ENCODE peak calls at places on chromosome 16, in four cellular contexts. One of them, this sample, is unnamed. For H4K20me1, the result is how much of the 10 kb centered on the place peaks cover.

GRCh38 chr16:9124908-9125584 is 33.6 kb downstream of the HAPSTR1 start:
- DNase-seq in GM12878: no peak
- DNase-seq in H1: peak
- DNase-seq in K562: no peak
- DNase-seq in this sample: no peak

GRCh38 chr16:62033065-62033464 is 3.2 kb downstream of the CDH8 start:
- DNase-seq in GM12878: no peak
- DNase-seq in H1: no peak
- DNase-seq in K562: no peak
- DNase-seq in this sample: no peak

GRCh38 chr16:30839523-30840227 is 52.7 kb upstream of the ZNF629 start:
- DNase-seq in H1: no peak
- DNase-seq in K562: no peak
- DNase-seq in GM12878: no peak
- DNase-seq in this sample: no peak

GRCh38 chr16:65817066-65817465 is 549.4 kb upstream of the CDH5 start:
- DNase-seq in H1: no peak
- DNase-seq in K562: no peak
- DNase-seq in GM12878: no peak
- DNase-seq in this sample: no peak

GRCh38 chr16:87067890-87068289 is 249.3 kb downstream of the C16orf95 start:
- DNase-seq in GM12878: no peak
- DNase-seq in H1: no peak
- DNase-seq in K562: no peak
- DNase-seq in this sample: no peak

GRCh38 chr16:57999971-58000705 is at the start of gene ZNF319:
- DNase-seq in H1: peak
- DNase-seq in K562: peak
- DNase-seq in GM12878: no peak
- DNase-seq in this sample: no peak

GRCh38 chr16:56549744-56550385 is 15.0 kb upstream of the MT4 start:
- DNase-seq in H1: no peak
- DNase-seq in K562: no peak
- DNase-seq in GM12878: no peak
- DNase-seq in this sample: no peak

GRCh38 chr16:72111653-72112451 is 18.2 kb downstream of the DHX38 start:
- DNase-seq in GM12878: no peak
- DNase-seq in K562: peak
- DNase-seq in H1: no peak
- DNase-seq in this sample: no peak

DNA sequence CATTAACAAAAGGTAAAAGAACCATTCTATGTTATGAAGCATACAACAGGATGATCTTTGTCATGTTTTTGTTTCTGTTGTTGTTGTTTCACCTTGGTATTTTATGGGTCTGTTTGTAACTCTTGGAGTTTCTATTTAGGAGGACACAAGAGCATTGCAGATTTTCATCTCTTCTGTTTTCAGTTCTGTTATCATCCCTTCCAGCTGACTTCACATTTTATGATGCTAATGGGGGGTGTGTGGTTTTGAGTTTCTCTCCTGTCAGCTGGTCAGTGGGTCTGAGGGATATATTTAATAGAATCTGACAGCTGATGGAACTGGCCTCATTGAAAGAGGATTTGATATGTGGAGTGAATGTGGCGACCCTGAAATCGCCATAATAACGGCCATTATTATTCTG is 128.2 kb downstream of the SALL1 start:
- DNase-seq in K562: no peak
- DNase-seq in H1: no peak
- DNase-seq in GM12878: no peak
- DNase-seq in this sample: no peak
- TF ChIP-seq POLR2A in K562: no peak
- TF ChIP-seq POLR2A in H1: no peak
- TF ChIP-seq POLR2A in GM12878: no peak
- TF ChIP-seq POLR2A in this sample: no peak

DNA sequence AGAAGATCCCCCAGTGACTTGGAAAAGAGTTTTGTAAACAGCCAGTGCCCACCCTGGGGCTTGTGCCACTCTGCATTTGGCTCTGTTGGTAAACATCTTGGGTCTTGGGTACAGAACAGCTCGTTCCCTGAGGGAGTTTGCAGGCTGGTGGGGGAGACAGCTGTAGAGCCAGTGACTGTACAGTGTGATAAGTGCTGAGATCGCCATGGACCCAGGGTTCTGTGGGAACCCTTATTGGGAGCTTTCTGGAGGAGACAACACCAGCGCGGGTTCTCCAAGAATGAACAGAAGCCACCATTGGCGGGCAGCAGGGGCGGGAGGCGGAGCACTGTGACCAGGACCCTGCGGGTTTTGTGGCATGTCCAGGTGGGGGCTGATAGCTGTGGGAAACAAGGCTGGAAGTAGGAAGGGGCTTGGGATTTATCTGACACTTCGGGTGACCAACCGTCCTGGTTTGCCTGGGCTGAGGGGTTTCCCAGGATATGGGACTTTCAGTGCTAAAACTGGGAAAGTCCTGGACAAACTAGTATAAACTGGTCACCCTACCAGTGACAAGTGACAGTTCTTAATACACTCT is 2.9 kb downstream of the CLEC16A start:
- DNase-seq in K562: no peak
- DNase-seq in GM12878: no peak
- DNase-seq in H1: no peak
- DNase-seq in this sample: no peak
- H4K20me1 ChIP-seq in K562: under half
- H4K20me1 ChIP-seq in GM12878: under half
- H4K20me1 ChIP-seq in H1: under half
- H4K20me1 ChIP-seq in this sample: under half

DNA sequence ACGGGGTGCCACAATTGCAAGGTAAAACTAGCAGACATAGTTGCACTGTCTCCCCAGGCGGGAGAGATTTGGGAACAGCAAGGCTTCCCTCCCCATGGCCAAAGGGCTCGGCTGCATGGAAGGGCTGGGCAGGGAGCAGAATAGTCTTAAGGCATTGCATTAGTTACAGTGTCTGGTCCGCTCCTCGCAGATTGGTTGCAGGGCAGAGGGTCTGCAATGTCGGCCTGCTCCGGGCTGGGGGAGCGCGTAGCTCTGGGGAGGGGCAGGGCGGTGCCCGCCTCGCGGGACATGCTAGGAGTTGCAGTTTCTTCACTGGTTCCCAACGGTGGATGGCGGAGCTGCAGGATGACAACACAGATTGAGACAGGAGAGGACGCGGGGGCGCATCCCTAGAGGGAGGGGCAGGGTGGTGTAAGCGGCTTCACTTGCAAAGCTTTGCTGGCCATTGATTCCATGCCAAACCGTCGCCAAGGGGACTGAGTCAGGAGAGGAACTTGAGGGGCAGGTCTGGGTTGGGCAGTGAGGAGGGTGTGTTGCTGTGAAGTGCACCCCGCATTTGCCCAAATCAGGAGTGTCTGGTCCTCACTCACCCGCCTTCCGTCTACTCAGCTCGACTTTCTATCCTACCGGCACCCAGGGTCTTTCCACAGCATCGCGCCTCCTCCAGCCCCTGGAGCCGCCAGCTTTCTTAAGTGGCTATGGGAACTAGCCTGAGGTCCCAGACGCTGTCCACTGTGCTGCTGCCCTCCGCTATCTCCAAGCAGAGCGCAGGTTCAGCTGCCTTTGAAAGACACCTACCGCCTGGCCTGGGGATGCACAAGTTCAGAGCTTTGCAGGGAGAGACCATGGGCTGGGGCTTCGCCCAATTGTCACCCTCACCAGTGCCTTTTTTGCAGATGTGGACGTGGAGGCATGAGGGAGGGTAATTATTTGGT is 1748.9 kb downstream of the TP53TG3F start:
- DNase-seq in H1: no peak
- DNase-seq in GM12878: no peak
- DNase-seq in K562: no peak
- DNase-seq in this sample: no peak
- TF ChIP-seq HDAC6 in H1: no peak
- TF ChIP-seq HDAC6 in GM12878: no peak
- TF ChIP-seq HDAC6 in K562: no peak
- TF ChIP-seq HDAC6 in this sample: no peak

GRCh38 chr16:19393226-19394074 is 24.2 kb upstream of the TMC5 start:
- DNase-seq in K562: no peak
- DNase-seq in H1: no peak
- DNase-seq in GM12878: no peak
- DNase-seq in this sample: no peak
- TF ChIP-seq POLR2A in K562: no peak
- TF ChIP-seq POLR2A in H1: no peak
- TF ChIP-seq POLR2A in GM12878: no peak
- TF ChIP-seq POLR2A in this sample: no peak

DNA sequence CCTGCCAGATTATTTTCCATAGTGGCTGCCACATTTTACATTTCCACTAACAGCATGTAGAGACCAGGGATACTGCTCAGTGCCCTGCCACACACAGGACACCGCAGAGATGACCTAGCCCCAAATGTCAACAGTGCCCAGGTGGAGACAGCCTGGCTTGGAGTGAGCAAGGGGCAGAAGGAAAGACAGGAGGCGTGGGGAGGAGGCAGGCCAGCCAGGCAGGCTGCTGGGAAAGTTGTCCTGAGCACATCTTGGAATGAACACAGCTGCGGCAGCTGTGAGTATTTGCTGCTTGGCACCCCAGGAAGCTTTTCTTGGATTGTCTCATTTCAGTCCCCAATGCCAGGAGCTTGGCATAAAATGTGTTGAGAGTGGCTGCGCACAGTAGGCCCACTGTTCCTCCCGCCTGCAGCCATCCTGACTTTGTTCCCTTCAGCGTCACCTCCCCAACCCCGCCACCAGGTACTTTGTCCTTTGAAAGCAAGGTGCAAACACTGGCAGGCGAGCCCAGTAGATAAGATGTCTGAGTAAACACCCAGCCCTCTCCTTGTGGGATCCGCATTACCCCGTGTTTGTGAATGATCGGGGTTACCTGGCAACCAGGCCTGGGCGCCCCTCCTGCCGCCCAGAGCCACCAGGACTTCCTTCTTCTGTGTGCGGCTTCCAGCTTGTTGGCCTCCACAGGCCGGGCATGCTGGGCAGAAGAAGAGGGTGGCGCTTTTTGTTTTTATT is 114.0 kb downstream of the CMIP start:
- DNase-seq in K562: peak
- DNase-seq in H1: no peak
- DNase-seq in GM12878: no peak
- DNase-seq in this sample: peak
- H4K20me1 ChIP-seq in K562: half or more
- H4K20me1 ChIP-seq in H1: under half
- H4K20me1 ChIP-seq in GM12878: under half
- H4K20me1 ChIP-seq in this sample: half or more

GRCh38 chr16:84730406-84731106 is 30.8 kb downstream of the USP10 start:
- DNase-seq in K562: peak
- DNase-seq in GM12878: no peak
- DNase-seq in H1: peak
- DNase-seq in this sample: peak
- TF ChIP-seq HDAC6 in K562: no peak
- TF ChIP-seq HDAC6 in GM12878: no peak
- TF ChIP-seq HDAC6 in H1: no peak
- TF ChIP-seq HDAC6 in this sample: no peak

DNA sequence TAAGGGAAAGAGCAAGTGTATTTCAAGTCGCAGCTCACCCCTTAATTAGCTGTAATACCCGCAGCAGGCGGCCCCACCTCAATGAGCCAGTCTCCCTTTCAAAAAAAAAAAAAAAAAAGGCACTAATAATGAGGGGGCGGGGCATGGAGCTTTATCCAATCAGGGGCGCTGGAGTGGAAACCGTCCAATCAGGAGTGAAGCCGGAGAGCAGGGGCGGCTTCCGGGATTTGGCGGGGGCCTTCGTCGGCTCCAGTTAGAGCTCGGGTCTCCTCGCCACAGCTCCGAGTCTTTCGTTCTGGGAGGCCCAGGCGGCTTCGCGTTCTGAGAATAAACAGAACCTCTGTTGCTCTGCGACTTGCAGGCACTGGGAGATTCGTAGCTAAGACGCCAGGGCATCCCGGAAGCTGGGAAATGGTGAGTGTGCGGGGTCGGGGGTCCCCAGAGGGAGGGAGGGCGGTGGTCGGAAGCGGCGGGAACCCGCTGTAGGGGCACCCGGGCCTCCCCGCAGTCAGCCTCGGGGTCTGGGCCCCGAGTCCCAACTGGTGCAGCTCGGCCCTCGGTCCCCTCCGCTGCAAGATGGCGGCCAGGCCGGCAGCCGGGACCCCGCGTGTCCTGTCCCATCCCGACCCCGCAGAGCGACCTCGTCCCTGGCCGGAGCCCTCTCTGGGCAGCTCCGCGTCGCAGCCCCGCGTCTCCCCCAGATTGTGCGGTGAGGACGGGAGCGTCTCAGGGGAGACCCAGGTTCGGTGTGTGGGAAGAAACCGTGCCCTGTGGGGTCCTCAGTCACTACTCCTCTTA is at the start of gene ZNF267:
- DNase-seq in H1: peak
- DNase-seq in GM12878: peak
- DNase-seq in K562: peak
- DNase-seq in this sample: peak
- TF ChIP-seq POLR2A in H1: peak
- TF ChIP-seq POLR2A in GM12878: peak
- TF ChIP-seq POLR2A in K562: peak
- TF ChIP-seq POLR2A in this sample: peak

DNA sequence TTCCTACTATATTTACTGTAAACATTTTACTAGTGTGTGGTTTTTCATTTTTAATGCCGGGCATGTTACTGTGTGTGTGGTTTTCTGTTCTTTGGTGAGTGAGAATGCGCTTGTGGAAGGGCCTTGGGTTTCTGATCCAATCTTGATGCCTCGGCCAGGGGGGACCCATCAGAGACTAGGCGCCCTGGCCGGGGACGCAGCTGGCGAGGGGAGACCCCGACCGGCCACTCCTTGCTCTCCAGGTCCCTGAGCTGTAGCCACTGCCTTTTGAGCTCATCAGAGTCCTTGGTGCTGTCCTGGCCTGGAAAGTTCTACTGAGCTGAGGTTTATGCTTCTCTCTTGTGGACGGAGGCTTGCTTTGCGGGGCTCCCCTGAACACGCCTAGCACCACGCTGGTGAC is 37.5 kb downstream of the KIAA0513 start:
- DNase-seq in H1: no peak
- DNase-seq in K562: no peak
- DNase-seq in GM12878: no peak
- DNase-seq in this sample: no peak
- H4K20me1 ChIP-seq in H1: under half
- H4K20me1 ChIP-seq in K562: under half
- H4K20me1 ChIP-seq in GM12878: under half
- H4K20me1 ChIP-seq in this sample: under half